ENCODE peak calls at places on chromosomes 6 and 20, in five cellular contexts. D is endothelial cell; K is HEK293T; E is activated naive CD8-positive, alpha-beta T cell treated with anti-CD3 and anti-CD28 coated beads, Interleukin-2, amount 50 U/mL, for 16 hours; Q is heart left ventricle. B is an unnamed sample.

GRCh38 chr20:41482647-41483552 is 116.3 kb upstream of the EMILIN3 start:
- DNase-seq in D (no peak), K (no peak), E (no peak), Q (no peak), B (no peak)

GRCh38 chr6:21970560-21970959 is 326.3 kb downstream of the PRL start:
- DNase-seq in D (no peak), K (no peak), E (no peak), Q (no peak), B (no peak)

GRCh38 chr20:11045412-11046175 is 371.8 kb upstream of the JAG1 start:
- DNase-seq in D (no peak), K (no peak), E (no peak), Q (no peak), B (no peak)

GRCh38 chr6:44664716-44665115 is 277.2 kb downstream of the CDC5L start:
- DNase-seq in D (no peak), K (no peak), E (no peak), Q (no peak), B (no peak)

GRCh38 chr6:159097256-159097655 is 52.5 kb upstream of the TAGAP start:
- DNase-seq in D (no peak), K (no peak), E (peak; percentile 61), Q (no peak), B (no peak)

GRCh38 chr6:169108753-169109152 is 144.9 kb downstream of the THBS2 start:
- DNase-seq in D (no peak), K (no peak), E (no peak), Q (no peak), B (no peak)

GRCh38 chr6:128725271-128726233 is 157.4 kb upstream of the LAMA2 start:
- DNase-seq in D (peak; percentile 46), K (peak; percentile 42), E (peak; percentile 5), Q (no peak), B (no peak)

GRCh38 chr20:34637245-34638185 is 39.4 kb downstream of the PIGU start:
- DNase-seq in D (no peak), K (no peak), E (no peak), Q (peak; percentile 45), B (no peak)

GRCh38 chr6:30885999-30886896 is 1.9 kb downstream of the DDR1 start:
- DNase-seq in D (no peak), K (no peak), E (no peak), Q (peak; percentile 66), B (peak; percentile 65)

GRCh38 chr20:60976913-60977312 is 275.1 kb upstream of the CDH4 start:
- DNase-seq in D (no peak), K (peak; percentile 14), E (no peak), Q (no peak), B (no peak)

GRCh38 chr6:13992417-13993055 is 67.8 kb downstream of the RNF182 start:
- DNase-seq in D (no peak), K (no peak), E (no peak), Q (no peak), B (no peak)

GRCh38 chr6:137493218-137494038 is 766 bp downstream of the OLIG3 start:
- DNase-seq in D (no peak), K (no peak), E (no peak), Q (no peak), B (peak; percentile 50)